ENCODE peak calls at places on chromosomes 13 and 19, in eight cellular contexts. P is SK-MEL-5; T is activated CD8-positive, alpha-beta memory T cell treated with anti-CD3 and anti-CD28 coated beads for 48 hours; J is fibroblast of lung; N is MV-4-11; H is GM18507; G is NCI-H1092; E is occipital lobe. L is an unnamed sample.

GRCh38 chr13:90445179-90445578 is 902.3 kb upstream of the MIR17HG start:
- DNase-seq in G (no peak), H (no peak), E (no peak), P (peak; percentile 28), J (peak; percentile 85), T (no peak), N (no peak), L (no peak)

GRCh38 chr13:100594255-100594654 is 5.7 kb upstream of the GGACT start:
- DNase-seq in N (no peak), H (no peak), J (no peak), G (no peak), T (no peak), E (no peak), P (no peak), L (no peak)

GRCh38 chr13:51576754-51577153 is 7.5 kb upstream of the WDFY2 start:
- DNase-seq in E (no peak), N (no peak), H (no peak), P (no peak), T (no peak), G (no peak), J (no peak), L (no peak)

GRCh38 chr13:50344717-50345116 is 329.5 kb downstream of the KCNRG start:
- DNase-seq in T (no peak), P (no peak), J (no peak), E (no peak), N (no peak), G (no peak), H (no peak), L (peak; percentile 53)

GRCh38 chr13:39263033-39263432 is 224.8 kb downstream of the NHLRC3 start:
- DNase-seq in P (peak; percentile 82), G (peak; percentile 23), J (peak; percentile 50), T (no peak), H (peak; percentile 15), N (peak; percentile 22), E (no peak), L (peak; percentile 37)

GRCh38 chr19:1850809-1851544 is 2.7 kb upstream of the REXO1 start:
- DNase-seq in J (no peak), E (no peak), H (no peak), G (no peak), N (no peak), P (no peak), T (no peak), L (no peak)

GRCh38 chr19:18049390-18049789 is 37.3 kb downstream of the IL12RB1 start:
- DNase-seq in T (no peak), E (peak; percentile 38), J (peak; percentile 52), H (no peak), G (no peak), P (no peak), N (peak; percentile 35), L (no peak)

GRCh38 chr13:23384111-23384510 is 49.4 kb downstream of the SACS start:
- DNase-seq in G (no peak), P (no peak), J (no peak), E (no peak), T (no peak), N (no peak), H (peak; percentile 25), L (no peak)

GRCh38 chr19:1286859-1287621 is 1.4 kb downstream of the EFNA2 start:
- DNase-seq in G (no peak), H (no peak), E (no peak), T (no peak), N (no peak), J (no peak), P (no peak), L (no peak)

GRCh38 chr13:99307247-99307646 is at the start of gene GPR183:
- DNase-seq in T (no peak), G (no peak), H (no peak), N (peak; percentile 83), E (no peak), J (no peak), P (no peak), L (no peak)

GRCh38 chr13:109700176-109700575 is 86.2 kb downstream of the IRS2 start:
- DNase-seq in G (peak; percentile 79), T (no peak), H (no peak), P (peak; percentile 21), N (peak; percentile 95), J (peak; percentile 71), E (no peak), L (no peak)

GRCh38 chr13:43304945-43305344 is 281.6 kb downstream of the DNAJC15 start:
- DNase-seq in G (no peak), E (no peak), P (peak; percentile 31), H (no peak), J (no peak), N (no peak), T (no peak), L (no peak)

GRCh38 chr19:18183529-18183928 is 9.5 kb upstream of the MPV17L2 start:
- DNase-seq in J (no peak), E (no peak), P (no peak), G (no peak), N (no peak), T (no peak), H (no peak), L (no peak)

GRCh38 chr13:76830805-76831204 is 55.4 kb downstream of the KCTD12 start:
- DNase-seq in J (no peak), T (no peak), N (no peak), H (no peak), E (peak; percentile 16), P (no peak), G (no peak), L (no peak)

GRCh38 chr13:52010890-52011689 is at the start of gene ATP7B:
- DNase-seq in G (no peak), J (no peak), P (peak; percentile 15), H (no peak), N (no peak), T (no peak), E (no peak), L (no peak)